ENCODE peak calls at places on chromosomes 11 and 22, in seven cellular contexts. O, M, R, K, C, G and Z are unnamed samples.

GRCh38 chr11:82701847-82702520 is 31.7 kb downstream of the FAM181B start:
- DNase-seq in O (no peak), M (no peak), R (peak), K (peak), C (peak), G (no peak), Z (peak)

GRCh38 chr22:20509344-20510047 is 2.1 kb downstream of the MED15 start:
- DNase-seq in O (no peak), M (no peak), R (peak), K (peak), C (peak), G (no peak), Z (peak)

GRCh38 chr11:59223611-59224010 is 10.9 kb upstream of the MPEG1 start:
- DNase-seq in O (no peak), M (no peak), R (no peak), K (no peak), C (no peak), G (no peak), Z (no peak)

GRCh38 chr11:111093061-111093460 is 152.5 kb upstream of the POU2AF2 start:
- DNase-seq in O (no peak), M (no peak), R (no peak), K (no peak), C (no peak), G (peak), Z (no peak)

GRCh38 chr22:42217752-42218280 is 52.6 kb downstream of the TCF20 start:
- DNase-seq in O (no peak), M (no peak), R (no peak), K (no peak), C (no peak), G (no peak), Z (no peak)

GRCh38 chr11:74090701-74091100 is 80.1 kb downstream of the C2CD3 start:
- DNase-seq in O (no peak), M (no peak), R (peak), K (peak), C (peak), G (no peak), Z (no peak)

GRCh38 chr11:24716403-24716802 is 219.6 kb downstream of the LUZP2 start:
- DNase-seq in O (no peak), M (no peak), R (no peak), K (no peak), C (no peak), G (no peak), Z (no peak)

GRCh38 chr11:108524422-108524821 is 26.2 kb upstream of the POGLUT3 start:
- DNase-seq in O (no peak), M (no peak), R (no peak), K (no peak), C (peak), G (no peak), Z (no peak)

GRCh38 chr11:45683285-45684058 is 18.1 kb upstream of the CHST1 start:
- DNase-seq in O (no peak), M (no peak), R (no peak), K (no peak), C (no peak), G (no peak), Z (no peak)

GRCh38 chr11:2185324-2186085 is 13.9 kb upstream of the TH start:
- DNase-seq in O (no peak), M (no peak), R (peak), K (no peak), C (no peak), G (no peak), Z (no peak)

GRCh38 chr11:96075532-96075959 is 151.6 kb upstream of the MTMR2 start:
- DNase-seq in O (no peak), M (no peak), R (no peak), K (peak), C (no peak), G (peak), Z (peak)

GRCh38 chr11:123430736-123431356 is 777 bp downstream of the GRAMD1B start:
- DNase-seq in O (no peak), M (peak), R (peak), K (peak), C (peak), G (peak), Z (peak)

GRCh38 chr11:94567181-94567670 is at the start of gene PIWIL4:
- DNase-seq in O (no peak), M (no peak), R (no peak), K (no peak), C (no peak), G (no peak), Z (no peak)

DNA sequence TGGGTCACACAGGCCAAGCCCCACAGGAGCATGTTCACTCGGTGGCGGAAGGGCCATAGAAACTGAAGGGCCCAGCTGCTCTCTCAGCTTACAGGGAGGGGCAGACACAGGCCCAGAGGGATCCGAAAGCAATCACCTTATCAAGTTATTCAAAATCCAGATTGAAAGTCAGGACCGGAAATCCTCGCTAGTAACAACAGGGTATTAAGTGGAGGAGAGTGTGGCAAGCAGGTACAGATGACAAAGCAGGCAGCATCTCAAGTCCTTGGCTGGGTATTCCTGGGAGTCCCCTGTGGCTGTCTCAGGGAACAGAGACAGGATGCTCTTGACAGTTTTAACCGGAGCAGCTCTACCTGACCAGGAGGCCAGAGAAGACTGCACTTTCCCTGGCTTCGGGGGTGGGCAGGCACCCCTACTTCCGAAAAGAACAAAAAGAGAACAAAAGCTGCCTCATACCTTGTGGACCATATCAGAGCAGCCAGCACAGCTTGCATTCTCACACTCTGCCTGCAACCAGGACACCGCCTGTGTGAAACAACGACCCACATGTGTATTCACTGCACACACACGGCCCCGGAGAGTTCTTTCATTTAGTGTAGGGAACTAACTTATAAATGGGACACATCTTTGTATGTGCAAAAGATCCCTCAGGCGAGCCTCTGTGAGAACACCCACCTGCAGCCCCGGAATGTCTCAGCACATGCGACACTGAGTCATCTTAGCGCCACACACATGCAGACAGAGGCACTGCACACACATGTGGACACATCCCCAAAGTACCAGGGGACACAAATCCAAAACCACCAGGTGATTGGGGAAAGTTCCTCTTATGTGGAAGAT is 78.3 kb downstream of the MICAL3 start:
- DNase-seq in O (peak), M (no peak), R (no peak), K (no peak), C (no peak), G (peak), Z (no peak)
- TF ChIP-seq CTCF in O (peak), M (no peak), R (no peak), K (no peak), C (no peak), G (peak), Z (no peak)

DNA sequence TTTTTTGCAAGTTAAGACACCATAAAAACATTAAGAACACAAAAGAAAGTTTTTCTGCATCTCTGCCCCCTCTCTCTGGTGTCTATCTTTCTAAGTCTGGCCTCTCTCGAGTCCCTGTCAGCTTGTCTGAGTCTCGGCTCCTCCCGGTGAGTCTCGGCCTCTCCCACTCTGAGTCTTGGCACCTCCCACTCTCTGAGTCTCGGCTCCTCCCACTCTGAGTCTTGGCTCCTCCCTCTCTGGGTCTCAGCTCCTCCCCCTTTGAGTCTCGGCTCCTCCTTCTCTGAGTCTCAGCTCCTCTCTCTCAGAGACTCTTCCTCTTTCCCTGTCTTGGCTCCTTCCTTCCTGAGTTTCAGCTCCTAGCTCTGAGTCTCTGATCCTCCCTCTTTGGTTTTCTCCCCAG is 72.5 kb upstream of the AMPD3 start:
- DNase-seq in O (no peak), M (no peak), R (no peak), K (peak), C (peak), G (no peak), Z (no peak)
- TF ChIP-seq CTCF in O (no peak), M (no peak), R (no peak), K (no peak), C (no peak), G (no peak), Z (no peak)

GRCh38 chr22:44658371-44658953 is 43.5 kb upstream of the PRR5 start:
- DNase-seq in O (no peak), M (peak), R (peak), K (peak), C (no peak), G (no peak), Z (no peak)
- TF ChIP-seq CTCF in O (no peak), M (no peak), R (no peak), K (no peak), C (no peak), G (no peak), Z (no peak)

GRCh38 chr11:10679644-10680043 is 13.9 kb downstream of the IRAG1 start:
- DNase-seq in O (no peak), M (no peak), R (no peak), K (no peak), C (no peak), G (no peak), Z (no peak)

GRCh38 chr11:10683429-10683828 is 10.1 kb downstream of the IRAG1 start:
- DNase-seq in O (no peak), M (no peak), R (no peak), K (no peak), C (no peak), G (no peak), Z (no peak)

GRCh38 chr11:10678106-10678505 is 15.4 kb downstream of the IRAG1 start:
- DNase-seq in O (no peak), M (no peak), R (no peak), K (no peak), C (no peak), G (no peak), Z (no peak)

GRCh38 chr11:10680956-10681487 is 12.5 kb downstream of the IRAG1 start:
- DNase-seq in O (no peak), M (no peak), R (no peak), K (no peak), C (no peak), G (no peak), Z (no peak)
- TF ChIP-seq CTCF in O (no peak), M (no peak), R (no peak), K (no peak), C (no peak), G (no peak), Z (no peak)

GRCh38 chr11:116226731-116227130 is 546.1 kb downstream of the BUD13 start:
- DNase-seq in O (no peak), M (no peak), R (no peak), K (no peak), C (no peak), G (no peak), Z (no peak)

GRCh38 chr11:116225236-116225635 is 547.6 kb downstream of the BUD13 start:
- DNase-seq in O (no peak), M (no peak), R (no peak), K (no peak), C (no peak), G (no peak), Z (no peak)

GRCh38 chr11:116224889-116225200 is 547.9 kb downstream of the BUD13 start:
- DNase-seq in O (no peak), M (no peak), R (no peak), K (no peak), C (no peak), G (no peak), Z (no peak)

GRCh38 chr11:116225784-116226410 is 546.9 kb downstream of the BUD13 start:
- DNase-seq in O (no peak), M (no peak), R (no peak), K (no peak), C (no peak), G (no peak), Z (no peak)

GRCh38 chr11:116224154-116224888 is 548.5 kb downstream of the BUD13 start:
- DNase-seq in O (peak), M (no peak), R (peak), K (peak), C (peak), G (peak), Z (peak)
- TF ChIP-seq CTCF in O (peak), M (peak), R (peak), K (peak), C (peak), G (peak), Z (peak)

GRCh38 chr11:61535998-61536675 is 27.6 kb downstream of the LRRC10B start:
- DNase-seq in O (no peak), M (no peak), R (no peak), K (no peak), C (no peak), G (no peak), Z (no peak)
- TF ChIP-seq CTCF in O (no peak), M (no peak), R (no peak), K (no peak), C (no peak), G (no peak), Z (no peak)

GRCh38 chr11:114296190-114296978 is at the start of gene NNMT:
- DNase-seq in O (no peak), M (peak), R (peak), K (peak), C (peak), G (no peak), Z (no peak)
- TF ChIP-seq CTCF in O (no peak), M (no peak), R (no peak), K (no peak), C (no peak), G (no peak), Z (no peak)

DNA sequence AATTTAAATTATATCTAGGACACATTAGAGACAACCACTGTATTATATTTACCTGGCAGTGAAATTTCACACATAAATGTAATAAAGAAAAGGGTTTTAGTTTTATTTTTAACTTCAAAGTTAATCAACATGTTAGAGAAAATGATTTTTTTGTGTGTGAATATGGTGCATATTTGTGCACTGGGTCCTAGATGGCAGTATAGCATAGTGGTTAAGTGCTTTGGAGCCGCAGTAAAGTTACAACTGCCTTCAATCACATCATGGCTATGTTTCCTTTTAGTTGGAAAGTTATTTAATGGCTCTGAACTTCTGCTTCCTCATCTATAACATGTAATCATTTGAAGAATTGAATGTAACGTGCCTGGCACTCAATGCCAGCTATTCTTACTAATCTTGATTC is 108.9 kb upstream of the DDI1 start:
- DNase-seq in O (peak), M (no peak), R (peak), K (peak), C (peak), G (no peak), Z (no peak)
- TF ChIP-seq CTCF in O (peak), M (peak), R (peak), K (peak), C (peak), G (peak), Z (no peak)

GRCh38 chr11:57474017-57474750 is 13.9 kb downstream of the RTN4RL2 start:
- DNase-seq in O (no peak), M (no peak), R (peak), K (no peak), C (no peak), G (no peak), Z (peak)

GRCh38 chr11:57473208-57473930 is 13.0 kb downstream of the RTN4RL2 start:
- DNase-seq in O (no peak), M (no peak), R (no peak), K (no peak), C (no peak), G (no peak), Z (no peak)

GRCh38 chr11:57475191-57475590 is 14.9 kb downstream of the RTN4RL2 start:
- DNase-seq in O (no peak), M (no peak), R (no peak), K (no peak), C (peak), G (no peak), Z (no peak)

GRCh38 chr11:57475671-57476222 is 15.4 kb downstream of the RTN4RL2 start:
- DNase-seq in O (no peak), M (no peak), R (no peak), K (no peak), C (no peak), G (no peak), Z (no peak)

GRCh38 chr11:57474751-57475115 is 14.4 kb downstream of the RTN4RL2 start:
- DNase-seq in O (no peak), M (no peak), R (no peak), K (no peak), C (no peak), G (no peak), Z (peak)
- TF ChIP-seq CTCF in O (no peak), M (no peak), R (no peak), K (no peak), C (no peak), G (no peak), Z (no peak)

DNA sequence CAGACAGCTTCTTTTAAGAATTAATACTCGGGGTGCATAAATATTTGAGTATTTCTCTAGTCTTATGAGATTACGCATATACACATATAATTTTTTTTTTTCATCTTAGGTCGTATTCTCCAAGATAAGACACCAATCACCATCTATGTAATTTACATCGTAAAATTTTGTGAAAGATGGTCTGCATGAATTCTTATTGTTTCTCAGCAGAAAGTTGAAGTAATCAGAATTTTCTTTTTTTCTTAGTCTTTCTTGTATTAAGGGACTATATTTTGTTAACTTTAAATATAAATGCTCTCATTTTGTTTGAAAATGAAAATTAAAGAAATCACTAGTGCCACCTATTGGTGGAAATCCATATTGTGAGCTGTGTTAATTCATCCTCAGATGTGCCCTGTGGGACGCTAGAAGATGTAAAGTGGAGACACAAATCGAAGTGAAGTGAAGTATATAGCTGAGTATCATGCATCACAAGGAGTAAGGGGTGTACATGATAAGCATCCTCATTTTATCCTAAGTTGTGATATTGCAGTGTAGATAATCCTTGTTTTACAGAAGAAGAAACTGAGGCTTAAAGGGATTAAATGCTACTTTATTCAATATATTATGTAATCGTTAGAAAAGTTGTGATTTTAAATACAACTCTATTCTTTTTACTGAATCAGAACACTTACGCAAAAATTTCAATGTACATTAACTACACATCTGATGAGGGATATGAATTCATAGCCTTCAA is 2084.3 kb downstream of the LRRC4C start:
- DNase-seq in O (no peak), M (no peak), R (peak), K (peak), C (peak), G (no peak), Z (peak)
- TF ChIP-seq CTCF in O (peak), M (peak), R (no peak), K (peak), C (peak), G (peak), Z (peak)